ENCODE peak calls at places on chromosomes 5 and 9, in eight cellular contexts. One of them, this sample, is unnamed.

GRCh38 chr5:26847041-26847736 is 191.2 kb downstream of the CDH9 start:
- DNase-seq in AG09309: no peak
- DNase-seq in PC-3: no peak
- DNase-seq in fibroblast of mammary gland: no peak
- DNase-seq in heart right ventricle: no peak
- DNase-seq in SK-N-SH: no peak
- DNase-seq in uterus: no peak
- DNase-seq in A549: peak
- DNase-seq in this sample: no peak

GRCh38 chr9:134307674-134308638 is 18.3 kb upstream of the RXRA start:
- DNase-seq in A549: no peak
- DNase-seq in PC-3: no peak
- DNase-seq in uterus: no peak
- DNase-seq in SK-N-SH: no peak
- DNase-seq in AG09309: no peak
- DNase-seq in heart right ventricle: no peak
- DNase-seq in fibroblast of mammary gland: no peak
- DNase-seq in this sample: no peak

GRCh38 chr9:111992523-111992922 is 95.9 kb downstream of the UGCG start:
- DNase-seq in PC-3: peak
- DNase-seq in A549: no peak
- DNase-seq in uterus: no peak
- DNase-seq in AG09309: no peak
- DNase-seq in heart right ventricle: no peak
- DNase-seq in fibroblast of mammary gland: peak
- DNase-seq in SK-N-SH: no peak
- DNase-seq in this sample: peak

GRCh38 chr5:173868096-173868879 is 19.9 kb upstream of the CPEB4 start:
- DNase-seq in SK-N-SH: no peak
- DNase-seq in AG09309: no peak
- DNase-seq in fibroblast of mammary gland: peak
- DNase-seq in heart right ventricle: no peak
- DNase-seq in uterus: no peak
- DNase-seq in A549: no peak
- DNase-seq in PC-3: peak
- DNase-seq in this sample: no peak

GRCh38 chr9:124008855-124009834 is 2.4 kb upstream of the LHX2 start:
- DNase-seq in A549: no peak
- DNase-seq in AG09309: no peak
- DNase-seq in fibroblast of mammary gland: no peak
- DNase-seq in heart right ventricle: no peak
- DNase-seq in SK-N-SH: no peak
- DNase-seq in uterus: no peak
- DNase-seq in PC-3: no peak
- DNase-seq in this sample: no peak

GRCh38 chr9:137140151-137141012 is 1.4 kb downstream of the GRIN1 start:
- DNase-seq in SK-N-SH: no peak
- DNase-seq in PC-3: no peak
- DNase-seq in AG09309: no peak
- DNase-seq in A549: no peak
- DNase-seq in fibroblast of mammary gland: no peak
- DNase-seq in uterus: no peak
- DNase-seq in heart right ventricle: no peak
- DNase-seq in this sample: no peak

GRCh38 chr5:168592014-168592368 is 12.8 kb upstream of the PANK3 start:
- DNase-seq in AG09309: peak
- DNase-seq in SK-N-SH: no peak
- DNase-seq in PC-3: peak
- DNase-seq in fibroblast of mammary gland: peak
- DNase-seq in heart right ventricle: no peak
- DNase-seq in A549: peak
- DNase-seq in uterus: no peak
- DNase-seq in this sample: peak

GRCh38 chr9:131707677-131708612 is 31.9 kb downstream of the RAPGEF1 start:
- DNase-seq in fibroblast of mammary gland: peak
- DNase-seq in heart right ventricle: peak
- DNase-seq in SK-N-SH: no peak
- DNase-seq in PC-3: peak
- DNase-seq in A549: peak
- DNase-seq in uterus: no peak
- DNase-seq in AG09309: peak
- DNase-seq in this sample: peak

GRCh38 chr5:171707441-171707790 is 78.2 kb upstream of the SMIM23 start:
- DNase-seq in fibroblast of mammary gland: no peak
- DNase-seq in uterus: no peak
- DNase-seq in A549: no peak
- DNase-seq in SK-N-SH: no peak
- DNase-seq in AG09309: no peak
- DNase-seq in heart right ventricle: peak
- DNase-seq in PC-3: no peak
- DNase-seq in this sample: no peak

GRCh38 chr9:120348951-120349429 is 231.0 kb downstream of the CDK5RAP2 start:
- DNase-seq in SK-N-SH: peak
- DNase-seq in heart right ventricle: peak
- DNase-seq in PC-3: peak
- DNase-seq in fibroblast of mammary gland: peak
- DNase-seq in uterus: no peak
- DNase-seq in A549: peak
- DNase-seq in AG09309: no peak
- DNase-seq in this sample: peak

GRCh38 chr9:98302938-98303337 is 47.5 kb upstream of the TBC1D2 start:
- DNase-seq in heart right ventricle: no peak
- DNase-seq in SK-N-SH: no peak
- DNase-seq in PC-3: no peak
- DNase-seq in A549: no peak
- DNase-seq in fibroblast of mammary gland: no peak
- DNase-seq in uterus: no peak
- DNase-seq in AG09309: no peak
- DNase-seq in this sample: no peak
- H3K4me3 ChIP-seq in heart right ventricle: no peak
- H3K4me3 ChIP-seq in SK-N-SH: no peak
- H3K4me3 ChIP-seq in PC-3: no peak
- H3K4me3 ChIP-seq in A549: no peak
- H3K4me3 ChIP-seq in fibroblast of mammary gland: no peak
- H3K4me3 ChIP-seq in uterus: no peak
- H3K4me3 ChIP-seq in AG09309: no peak
- H3K4me3 ChIP-seq in this sample: no peak

DNA sequence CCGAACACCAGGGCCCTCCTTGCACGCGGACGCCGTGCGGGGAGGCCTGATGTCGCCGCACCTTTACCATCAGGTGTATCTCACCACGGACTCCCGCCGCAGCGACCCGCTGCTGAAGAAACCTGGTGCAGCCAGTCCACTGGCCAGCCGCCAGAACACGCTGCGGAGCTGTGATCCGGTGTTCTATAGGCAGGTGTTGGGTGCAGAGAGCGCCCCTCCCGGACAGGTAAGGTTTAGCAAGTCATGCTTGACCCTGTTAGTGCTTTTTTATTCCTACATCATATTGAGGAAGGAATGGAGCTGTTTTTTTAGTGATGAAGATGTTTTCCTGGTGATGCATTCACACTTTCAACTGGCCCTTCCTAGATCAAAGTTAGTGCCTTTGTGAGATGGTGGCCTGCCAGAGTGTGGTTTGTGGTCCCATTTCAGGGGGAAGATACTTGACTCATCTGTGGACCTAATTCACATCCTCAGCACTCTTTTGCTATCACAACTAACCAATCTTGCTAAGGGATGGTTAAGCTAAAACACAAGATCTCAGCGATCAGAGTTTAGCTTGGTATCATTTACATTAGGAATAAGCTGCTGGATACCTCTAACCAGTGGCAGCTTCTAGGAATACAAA is 2.7 kb downstream of the PCDHGC3 start:
- DNase-seq in SK-N-SH: no peak
- DNase-seq in A549: no peak
- DNase-seq in AG09309: no peak
- DNase-seq in fibroblast of mammary gland: peak
- DNase-seq in heart right ventricle: no peak
- DNase-seq in PC-3: no peak
- DNase-seq in uterus: no peak
- DNase-seq in this sample: no peak
- TF ChIP-seq CTCF in SK-N-SH: peak
- TF ChIP-seq CTCF in A549: no peak
- TF ChIP-seq CTCF in AG09309: peak
- TF ChIP-seq CTCF in fibroblast of mammary gland: peak
- TF ChIP-seq CTCF in heart right ventricle: no peak
- TF ChIP-seq CTCF in PC-3: peak
- TF ChIP-seq CTCF in uterus: no peak
- TF ChIP-seq CTCF in this sample: peak

GRCh38 chr5:138950411-138951011 is 75.4 kb upstream of the LRRTM2 start:
- DNase-seq in AG09309: no peak
- DNase-seq in heart right ventricle: no peak
- DNase-seq in fibroblast of mammary gland: no peak
- DNase-seq in A549: no peak
- DNase-seq in uterus: no peak
- DNase-seq in PC-3: no peak
- DNase-seq in SK-N-SH: no peak
- DNase-seq in this sample: no peak

GRCh38 chr5:138951091-138951985 is 76.2 kb upstream of the LRRTM2 start:
- DNase-seq in SK-N-SH: no peak
- DNase-seq in PC-3: no peak
- DNase-seq in heart right ventricle: no peak
- DNase-seq in A549: no peak
- DNase-seq in uterus: no peak
- DNase-seq in fibroblast of mammary gland: no peak
- DNase-seq in AG09309: no peak
- DNase-seq in this sample: no peak

GRCh38 chr5:138953370-138954256 is 78.5 kb upstream of the LRRTM2 start:
- DNase-seq in A549: no peak
- DNase-seq in fibroblast of mammary gland: peak
- DNase-seq in heart right ventricle: peak
- DNase-seq in PC-3: no peak
- DNase-seq in SK-N-SH: peak
- DNase-seq in uterus: peak
- DNase-seq in AG09309: peak
- DNase-seq in this sample: peak

GRCh38 chr5:138952962-138953361 is 77.8 kb upstream of the LRRTM2 start:
- DNase-seq in PC-3: no peak
- DNase-seq in SK-N-SH: no peak
- DNase-seq in uterus: no peak
- DNase-seq in fibroblast of mammary gland: no peak
- DNase-seq in heart right ventricle: no peak
- DNase-seq in AG09309: no peak
- DNase-seq in A549: no peak
- DNase-seq in this sample: no peak

DNA sequence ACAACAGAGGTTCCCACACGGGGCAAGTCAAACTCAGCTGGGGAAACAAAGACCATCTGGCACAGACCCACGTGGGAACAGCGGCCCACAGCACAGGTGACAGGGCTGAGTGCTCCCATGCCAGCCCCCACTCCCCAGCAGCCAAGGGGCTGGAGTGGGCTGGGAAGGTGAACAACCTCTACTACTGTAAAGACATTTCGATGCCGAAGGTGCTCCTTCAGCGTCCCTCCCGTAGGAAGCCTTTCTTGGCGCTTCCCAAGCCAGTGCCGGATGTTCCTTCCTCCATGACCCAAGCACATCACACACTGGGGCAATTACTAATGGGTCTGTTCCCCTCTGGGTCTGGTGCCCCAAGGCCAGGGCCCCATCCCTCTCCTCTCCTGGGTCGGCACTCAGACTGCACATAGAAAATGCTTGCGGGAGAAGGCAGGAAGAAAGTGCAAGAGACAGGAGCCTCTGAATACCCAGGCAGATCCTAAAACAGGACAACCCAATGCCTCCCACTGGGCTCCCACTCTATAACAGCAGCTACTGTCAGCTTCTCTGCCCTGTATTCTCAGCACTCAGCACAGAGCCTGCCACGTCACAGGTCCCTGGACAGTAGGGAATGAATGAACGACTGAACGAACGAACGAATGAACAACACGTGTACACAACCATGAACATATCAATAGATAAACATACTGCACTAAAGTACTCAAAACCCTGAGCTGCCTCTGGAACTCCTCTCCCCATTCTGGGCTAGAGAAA is 77.0 kb upstream of the LRRTM2 start:
- DNase-seq in fibroblast of mammary gland: no peak
- DNase-seq in A549: no peak
- DNase-seq in SK-N-SH: no peak
- DNase-seq in uterus: no peak
- DNase-seq in AG09309: no peak
- DNase-seq in PC-3: no peak
- DNase-seq in heart right ventricle: no peak
- DNase-seq in this sample: no peak
- H3K4me3 ChIP-seq in fibroblast of mammary gland: no peak
- H3K4me3 ChIP-seq in A549: no peak
- H3K4me3 ChIP-seq in SK-N-SH: no peak
- H3K4me3 ChIP-seq in uterus: no peak
- H3K4me3 ChIP-seq in AG09309: no peak
- H3K4me3 ChIP-seq in PC-3: no peak
- H3K4me3 ChIP-seq in heart right ventricle: no peak
- H3K4me3 ChIP-seq in this sample: no peak

DNA sequence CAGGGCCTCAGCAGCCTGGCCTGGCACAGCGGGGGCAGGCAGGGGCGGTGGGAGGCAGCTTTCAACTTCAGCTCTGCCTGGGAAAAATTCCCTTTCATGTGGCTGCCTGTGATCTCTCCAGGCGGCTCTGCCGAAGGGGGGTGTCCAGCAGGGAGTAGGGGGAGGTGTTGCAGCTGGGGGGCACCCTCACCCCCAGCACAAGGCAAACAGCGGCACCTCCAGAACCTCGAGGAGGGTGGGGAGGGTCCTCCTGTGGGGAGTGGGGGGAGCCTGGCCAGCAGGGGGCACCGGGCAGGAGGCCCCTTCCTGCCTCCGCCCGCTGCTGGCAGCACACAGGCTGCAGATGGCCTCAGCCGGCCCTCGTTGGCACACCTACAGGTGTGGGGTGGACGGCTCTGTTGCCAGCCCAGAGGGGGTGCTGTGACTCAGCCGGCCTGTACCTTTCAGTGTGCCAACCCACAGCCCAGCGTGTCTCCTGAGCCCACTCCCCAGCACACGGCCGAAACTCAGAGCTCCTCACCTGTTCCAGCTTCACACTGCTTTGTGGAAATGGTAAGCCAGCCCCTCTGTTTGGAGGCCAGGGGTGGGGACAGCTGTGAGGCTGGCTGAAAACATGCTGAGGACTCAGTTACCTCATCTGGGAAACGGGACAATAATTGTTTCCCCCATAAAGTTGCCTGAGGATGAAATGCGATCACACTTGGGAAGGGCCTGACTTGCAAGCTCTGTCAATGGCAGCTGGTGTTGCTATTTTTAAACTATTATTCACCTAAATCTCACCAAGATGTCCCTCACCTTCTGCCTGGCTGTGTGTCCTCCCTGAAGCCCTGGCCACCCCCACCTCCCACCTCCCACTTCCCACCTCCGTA is 37.0 kb downstream of the CXXC5 start:
- DNase-seq in A549: no peak
- DNase-seq in PC-3: no peak
- DNase-seq in SK-N-SH: peak
- DNase-seq in AG09309: no peak
- DNase-seq in heart right ventricle: no peak
- DNase-seq in fibroblast of mammary gland: no peak
- DNase-seq in uterus: no peak
- DNase-seq in this sample: no peak
- TF ChIP-seq CTCF in A549: no peak
- TF ChIP-seq CTCF in PC-3: peak
- TF ChIP-seq CTCF in SK-N-SH: peak
- TF ChIP-seq CTCF in AG09309: no peak
- TF ChIP-seq CTCF in heart right ventricle: no peak
- TF ChIP-seq CTCF in fibroblast of mammary gland: no peak
- TF ChIP-seq CTCF in uterus: no peak
- TF ChIP-seq CTCF in this sample: no peak

GRCh38 chr9:99823392-99824377 is 2.0 kb downstream of the NR4A3 start:
- DNase-seq in AG09309: no peak
- DNase-seq in heart right ventricle: peak
- DNase-seq in A549: peak
- DNase-seq in fibroblast of mammary gland: peak
- DNase-seq in SK-N-SH: peak
- DNase-seq in PC-3: peak
- DNase-seq in uterus: peak
- DNase-seq in this sample: peak
- H3K4me3 ChIP-seq in AG09309: peak
- H3K4me3 ChIP-seq in heart right ventricle: peak
- H3K4me3 ChIP-seq in A549: peak
- H3K4me3 ChIP-seq in fibroblast of mammary gland: peak
- H3K4me3 ChIP-seq in SK-N-SH: peak
- H3K4me3 ChIP-seq in PC-3: peak
- H3K4me3 ChIP-seq in uterus: peak
- H3K4me3 ChIP-seq in this sample: peak